ENCODE peak calls at places on chromosomes 7 and 10, in four cellular contexts. S, A, Z and D are unnamed samples.

GRCh38 chr7:20268832-20269231 is 51.6 kb upstream of the MACC1 start:
- DNase-seq in S (no peak), A (no peak), Z (no peak), D (no peak)

GRCh38 chr7:43014374-43014773 is 82.2 kb downstream of the MRPL32 start:
- DNase-seq in S (no peak), A (no peak), Z (no peak), D (no peak)

GRCh38 chr7:44286182-44286617 is 39.2 kb downstream of the CAMK2B start:
- DNase-seq in S (peak), A (peak), Z (no peak), D (no peak)

GRCh38 chr10:32971536-32972091 is 13.6 kb upstream of the ITGB1 start:
- DNase-seq in S (no peak), A (peak), Z (no peak), D (peak)

GRCh38 chr7:91266931-91267557 is 2.8 kb downstream of the FZD1 start:
- DNase-seq in S (no peak), A (no peak), Z (no peak), D (no peak)

GRCh38 chr7:103348452-103348851 is 1.0 kb downstream of the PSMC2 start:
- DNase-seq in S (no peak), A (no peak), Z (peak), D (peak)

GRCh38 chr10:84335516-84335915 is 7.1 kb downstream of the CCSER2 start:
- DNase-seq in S (no peak), A (no peak), Z (peak), D (no peak)

GRCh38 chr10:32150532-32151101 is 94.4 kb upstream of the KIF5B start:
- DNase-seq in S (no peak), A (no peak), Z (no peak), D (no peak)

GRCh38 chr7:140923358-140924006 is 1.2 kb downstream of the BRAF start:
- DNase-seq in S (no peak), A (no peak), Z (peak), D (peak)

GRCh38 chr7:52843436-52843835 is 192.0 kb upstream of the POM121L12 start:
- DNase-seq in S (no peak), A (no peak), Z (no peak), D (no peak)

GRCh38 chr7:153413540-153414287 is 638.5 kb upstream of the DPP6 start:
- DNase-seq in S (peak), A (no peak), Z (no peak), D (no peak)

DNA sequence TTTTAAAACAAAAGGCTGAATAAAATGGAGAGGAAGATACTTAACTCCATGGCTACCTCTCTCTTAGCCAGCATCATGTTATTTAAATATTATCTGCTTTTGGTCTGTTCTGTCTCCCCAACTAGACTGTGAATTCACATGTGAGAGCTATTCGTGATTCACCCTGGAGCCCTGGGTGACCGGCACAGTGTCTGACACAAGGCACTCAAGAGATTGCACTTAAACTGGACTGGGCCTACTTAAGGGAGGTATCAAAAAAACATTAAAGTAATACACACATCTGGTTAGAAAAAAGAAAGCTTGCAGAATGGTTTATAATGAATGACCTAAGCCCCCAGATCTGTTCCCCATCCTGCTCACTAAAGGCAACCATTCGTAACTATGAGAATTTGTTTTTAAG is 74.6 kb downstream of the DGKI start:
- DNase-seq in S (no peak), A (no peak), Z (no peak), D (no peak)
- TF ChIP-seq POLR2A in S (no peak), A (no peak), Z (no peak), D (no peak)

DNA sequence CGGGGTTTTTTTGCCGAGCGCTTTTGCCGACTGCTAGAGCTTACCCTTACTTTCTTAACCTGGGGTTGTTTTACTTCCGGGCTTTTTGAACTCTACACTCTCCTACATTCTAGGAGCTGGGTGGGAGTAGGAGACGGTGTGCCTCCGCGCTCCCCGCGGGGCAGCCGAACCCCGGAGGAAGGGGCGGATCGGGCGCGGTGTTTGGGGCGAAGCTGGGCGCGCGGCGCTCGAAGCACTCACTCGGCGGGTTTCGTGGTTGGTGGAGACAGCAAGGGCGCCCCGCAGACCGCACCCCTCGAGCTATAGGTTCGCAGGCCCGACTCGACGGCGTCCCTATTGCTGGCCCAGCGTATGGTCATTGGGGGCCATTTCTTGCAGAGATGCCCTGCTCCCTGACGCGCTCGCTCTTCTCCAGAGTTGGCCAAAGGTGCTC is 245 bp downstream of the ZNF518A start:
- DNase-seq in S (peak), A (peak), Z (peak), D (peak)
- TF ChIP-seq POLR2A in S (no peak), A (peak), Z (peak), D (peak)

GRCh38 chr10:61664985-61665384 is 2.3 kb downstream of the CABCOCO1 start:
- DNase-seq in S (no peak), A (no peak), Z (no peak), D (no peak)

GRCh38 chr10:61663466-61663865 is 737 bp downstream of the CABCOCO1 start:
- DNase-seq in S (no peak), A (no peak), Z (no peak), D (no peak)

DNA sequence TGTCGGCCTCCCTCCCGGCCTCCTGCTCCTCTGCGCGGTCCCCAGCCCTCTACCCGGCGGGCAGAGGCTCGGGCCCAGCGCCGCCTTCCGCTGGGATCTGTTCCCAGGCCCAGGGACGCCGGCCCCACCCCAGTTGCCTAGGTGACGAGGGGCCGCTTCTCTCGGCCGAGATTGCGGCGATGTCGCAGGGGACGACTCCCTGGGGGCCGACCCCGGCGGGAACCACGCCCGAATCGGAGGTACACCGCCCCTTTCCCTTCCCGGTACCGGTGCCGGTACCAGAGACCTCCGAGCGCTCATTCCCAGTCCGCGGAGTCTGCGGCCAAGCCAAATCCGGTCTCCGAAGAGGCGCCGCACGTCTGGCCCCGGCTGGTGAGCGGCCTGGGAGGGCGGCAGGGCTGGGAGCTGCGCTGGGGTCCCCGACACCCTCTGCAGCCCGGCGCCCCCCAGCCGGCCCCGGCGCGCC is at the start of gene CABCOCO1:
- DNase-seq in S (peak), A (peak), Z (no peak), D (no peak)
- TF ChIP-seq POLR2A in S (no peak), A (no peak), Z (no peak), D (no peak)

DNA sequence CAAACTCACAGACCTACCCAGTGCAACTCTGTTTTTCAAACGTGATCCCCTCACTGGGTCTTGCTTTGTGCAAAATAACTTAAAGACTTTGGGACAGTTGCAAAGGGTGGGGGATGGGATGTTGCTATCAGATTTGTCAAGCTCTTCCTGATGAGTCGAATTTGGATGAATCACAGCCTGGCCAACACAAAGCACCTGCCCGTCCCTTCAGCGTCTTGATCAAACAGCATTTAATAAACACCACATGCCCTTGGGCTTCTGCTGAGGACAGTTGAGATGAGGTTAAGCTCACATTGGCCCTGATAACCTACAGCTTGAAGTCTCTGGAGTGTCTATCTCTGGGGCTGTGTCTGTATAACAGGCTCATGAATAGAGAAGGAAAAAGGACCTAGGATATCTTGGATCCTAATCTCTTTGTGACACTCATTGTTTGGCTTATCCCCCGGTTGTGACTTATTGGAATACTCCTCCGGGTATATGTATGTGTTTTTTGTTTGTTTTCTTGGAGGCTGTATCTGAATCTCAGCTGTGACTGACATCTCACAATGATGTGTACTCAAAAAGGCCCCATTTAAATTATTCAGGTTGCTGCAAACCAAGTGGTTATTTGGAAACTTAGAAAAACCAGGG is 132.6 kb upstream of the NAMPT start:
- DNase-seq in S (no peak), A (no peak), Z (peak), D (no peak)
- TF ChIP-seq POLR2A in S (no peak), A (no peak), Z (no peak), D (no peak)

GRCh38 chr10:29620112-29620690 is 14.6 kb downstream of the SVIL start:
- DNase-seq in S (no peak), A (no peak), Z (no peak), D (no peak)

GRCh38 chr10:29621161-29621560 is 13.6 kb downstream of the SVIL start:
- DNase-seq in S (peak), A (no peak), Z (no peak), D (no peak)

GRCh38 chr10:29623797-29624196 is 11.0 kb downstream of the SVIL start:
- DNase-seq in S (no peak), A (no peak), Z (peak), D (no peak)

GRCh38 chr10:29619273-29619672 is 15.5 kb downstream of the SVIL start:
- DNase-seq in S (no peak), A (no peak), Z (no peak), D (no peak)

GRCh38 chr10:29622382-29622885 is 12.3 kb downstream of the SVIL start:
- DNase-seq in S (peak), A (no peak), Z (no peak), D (no peak)
- TF ChIP-seq POLR2A in S (no peak), A (no peak), Z (no peak), D (no peak)

GRCh38 chr10:101588879-101589278 is 758 bp downstream of the DPCD start:
- DNase-seq in S (no peak), A (no peak), Z (no peak), D (peak)

GRCh38 chr10:101585841-101586240 is 2.2 kb downstream of the POLL start:
- DNase-seq in S (no peak), A (no peak), Z (no peak), D (no peak)

GRCh38 chr10:101587725-101588614 is at the start of the genes DPCD and POLL:
- DNase-seq in S (peak), A (peak), Z (peak), D (peak)
- TF ChIP-seq POLR2A in S (no peak), A (peak), Z (peak), D (peak)

GRCh38 chr7:113119429-113119828 is 1.1 kb upstream of the SMIM30 start:
- DNase-seq in S (no peak), A (no peak), Z (no peak), D (no peak)
- TF ChIP-seq POLR2A in S (no peak), A (no peak), Z (no peak), D (no peak)

DNA sequence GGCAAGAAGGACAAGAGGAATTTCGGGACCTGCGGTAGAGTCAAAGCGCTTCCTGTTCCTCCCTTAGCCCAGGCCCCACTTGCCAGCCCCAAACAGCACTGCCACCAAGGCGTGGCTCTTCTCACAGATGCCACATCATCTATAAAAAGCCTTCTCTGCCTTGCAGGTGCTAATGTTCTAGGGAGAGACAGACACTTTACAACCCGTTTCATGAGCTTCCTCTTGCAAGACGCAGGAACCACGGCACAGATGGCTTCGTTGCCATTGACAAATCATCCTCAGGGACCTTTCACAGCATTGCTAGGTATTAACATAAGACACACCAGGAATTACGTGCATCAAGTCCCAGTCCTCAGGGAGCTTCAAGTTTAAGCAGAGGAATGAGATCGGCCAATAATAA is 180.9 kb downstream of the JCAD start:
- DNase-seq in S (no peak), A (no peak), Z (peak), D (no peak)
- TF ChIP-seq POLR2A in S (no peak), A (no peak), Z (no peak), D (no peak)

GRCh38 chr10:62075414-62075813 is 173.9 kb downstream of the ARID5B start:
- DNase-seq in S (no peak), A (no peak), Z (no peak), D (no peak)

GRCh38 chr10:62073429-62073828 is 171.9 kb downstream of the ARID5B start:
- DNase-seq in S (no peak), A (no peak), Z (no peak), D (no peak)

GRCh38 chr10:62075912-62076311 is 174.4 kb downstream of the ARID5B start:
- DNase-seq in S (no peak), A (no peak), Z (no peak), D (no peak)

GRCh38 chr10:62071846-62072281 is 170.4 kb downstream of the ARID5B start:
- DNase-seq in S (no peak), A (no peak), Z (no peak), D (no peak)

GRCh38 chr10:62072901-62073300 is 171.4 kb downstream of the ARID5B start:
- DNase-seq in S (no peak), A (no peak), Z (no peak), D (no peak)
- TF ChIP-seq POLR2A in S (no peak), A (no peak), Z (no peak), D (no peak)

GRCh38 chr7:74479961-74480829 is 26.5 kb downstream of the GTF2IRD1 start:
- DNase-seq in S (peak), A (peak), Z (no peak), D (no peak)
- TF ChIP-seq POLR2A in S (no peak), A (peak), Z (no peak), D (no peak)